ENCODE peak calls at places on chromosomes 2 and 18, in five cellular contexts. A, T, W, Z and Y are unnamed samples.

GRCh38 chr2:205786976-205787375 is 104.7 kb downstream of the NRP2 start:
- DNase-seq in A (peak; percentile 63), W (no peak), Z (no peak), T (no peak), Y (no peak)

GRCh38 chr2:3179208-3179607 is 198.4 kb downstream of the EIPR1 start:
- DNase-seq in A (no peak), W (no peak), Z (no peak), T (peak; percentile 79), Y (peak; percentile 12)

GRCh38 chr2:105919191-105919811 is 174.6 kb downstream of the NCK2 start:
- DNase-seq in T (no peak), W (no peak), A (peak; percentile 99), Z (no peak), Y (no peak)

GRCh38 chr18:35117951-35118411 is 76.8 kb downstream of the MAPRE2 start:
- DNase-seq in Z (no peak), A (no peak), W (no peak), T (no peak), Y (no peak)

GRCh38 chr2:75548036-75548573 is 12.6 kb downstream of the EVA1A start:
- DNase-seq in W (no peak), Z (no peak), A (no peak), T (no peak), Y (no peak)

GRCh38 chr2:63926800-63927199 is 85.1 kb downstream of the UGP2 start:
- DNase-seq in T (peak; percentile 23), A (no peak), Z (no peak), W (no peak), Y (no peak)

GRCh38 chr2:72898263-72898906 is 11.2 kb downstream of the SPR start:
- DNase-seq in W (no peak), A (no peak), Z (no peak), T (no peak), Y (no peak)

GRCh38 chr2:216222650-216223352 is 113.7 kb downstream of the XRCC5 start:
- DNase-seq in W (no peak), A (no peak), Z (peak; percentile 64), T (peak; percentile 63), Y (no peak)

GRCh38 chr18:48877941-48878340 is 72.8 kb downstream of the SMAD7 start:
- DNase-seq in W (no peak), T (no peak), A (no peak), Z (no peak), Y (no peak)

GRCh38 chr2:108823286-108823685 is 36.7 kb downstream of the CCDC138 start:
- DNase-seq in A (peak; percentile 56), Z (no peak), W (no peak), T (no peak), Y (no peak)

GRCh38 chr18:61852496-61852895 is 40.3 kb downstream of the RNF152 start:
- DNase-seq in T (no peak), W (no peak), A (no peak), Z (no peak), Y (no peak)

GRCh38 chr2:223674998-223675609 is 72.9 kb upstream of the SCG2 start:
- DNase-seq in Z (no peak), A (peak; percentile 30), T (no peak), W (peak; percentile 48), Y (peak; percentile 19)

GRCh38 chr2:133829686-133830085 is 261.4 kb upstream of the NCKAP5 start:
- DNase-seq in A (no peak), T (no peak), Z (no peak), W (no peak), Y (no peak)

GRCh38 chr2:226795281-226796011 is 4.2 kb downstream of the IRS1 start:
- DNase-seq in W (no peak), A (no peak), T (no peak), Z (no peak), Y (no peak)

GRCh38 chr18:62788891-62789290 is 73.5 kb downstream of the PHLPP1 start:
- DNase-seq in A (no peak), W (no peak), Z (no peak), T (no peak), Y (no peak)

GRCh38 chr18:53819174-53819573 is 405.3 kb downstream of the MBD2 start:
- DNase-seq in W (no peak), Z (no peak), T (no peak), A (no peak), Y (no peak)

GRCh38 chr2:168684921-168685618 is 117.4 kb upstream of the NOSTRIN start:
- DNase-seq in Z (no peak), W (no peak), T (no peak), A (no peak), Y (no peak)

GRCh38 chr18:66136039-66136438 is 385.2 kb downstream of the CDH7 start:
- DNase-seq in A (no peak), W (no peak), Z (no peak), T (peak; percentile 67), Y (no peak)

GRCh38 chr2:1790473-1790872 is 46.2 kb upstream of the PXDN start:
- DNase-seq in T (no peak), Z (no peak), A (no peak), W (no peak), Y (no peak)

GRCh38 chr2:226063704-226064390 is 664.3 kb downstream of the NYAP2 start:
- DNase-seq in T (no peak), A (no peak), Z (no peak), W (no peak), Y (no peak)

GRCh38 chr18:31424383-31424988 is 23.1 kb upstream of the DSG3 start:
- DNase-seq in A (peak; percentile 10), W (peak; percentile 4), Z (no peak), T (peak; percentile 83), Y (peak; percentile 69)

GRCh38 chr2:240199133-240199870 is 58.8 kb upstream of the OTOS start:
- DNase-seq in W (no peak), T (no peak), A (no peak), Z (no peak), Y (no peak)

GRCh38 chr2:110204408-110205385 is at the start of gene NPHP1:
- DNase-seq in W (peak; percentile 82), T (peak; percentile 90), Z (peak; percentile 24), A (peak; percentile 78), Y (peak; percentile 90)

GRCh38 chr18:55790296-55790695 is 202.3 kb upstream of the TCF4 start:
- DNase-seq in W (peak; percentile 4), A (no peak), Z (no peak), T (no peak), Y (no peak)

GRCh38 chr18:13449651-13450050 is 231.1 kb downstream of the LDLRAD4 start:
- DNase-seq in A (no peak), W (no peak), Z (no peak), T (no peak), Y (no peak)

GRCh38 chr2:202147775-202148174 is 74.7 kb downstream of the KIAA2012 start:
- DNase-seq in W (no peak), T (no peak), A (no peak), Z (no peak), Y (no peak)

GRCh38 chr2:215878476-215879063 is 134.8 kb downstream of the MREG start:
- DNase-seq in Z (no peak), W (no peak), A (no peak), T (no peak), Y (no peak)

GRCh38 chr2:200408428-200409311 is 101.2 kb downstream of the KCTD18 start:
- DNase-seq in Z (no peak), T (no peak), A (peak; percentile 52), W (peak; percentile 47), Y (peak; percentile 35)

GRCh38 chr2:41004700-41005099 is 552.8 kb upstream of the SLC8A1 start:
- DNase-seq in T (no peak), A (no peak), Z (no peak), W (no peak), Y (no peak)

GRCh38 chr2:145573608-145574007 is 1053.7 kb upstream of the ZEB2 start:
- DNase-seq in A (no peak), T (no peak), Z (no peak), W (no peak), Y (no peak)

GRCh38 chr18:21444465-21445023 is 156.0 kb downstream of the ESCO1 start:
- DNase-seq in T (peak; percentile 85), A (peak; percentile 54), Z (no peak), W (peak; percentile 32), Y (peak; percentile 19)
- TF ChIP-seq JUNB in T (no peak), A (no peak), Z (no peak), W (no peak), Y (no peak)

GRCh38 chr2:11234309-11234708 is 79.0 kb downstream of the SLC66A3 start:
- DNase-seq in Z (no peak), A (no peak), W (no peak), T (no peak), Y (no peak)
- TF ChIP-seq JUNB in Z (no peak), A (no peak), W (no peak), T (no peak), Y (no peak)

GRCh38 chr2:46520108-46520507 is 40.7 kb downstream of the TMEM247 start:
- DNase-seq in Z (no peak), T (no peak), A (no peak), W (no peak), Y (no peak)
- TF ChIP-seq JUNB in Z (no peak), T (no peak), A (no peak), W (no peak), Y (no peak)

GRCh38 chr2:192159764-192160163 is 35.0 kb downstream of the TMEFF2 start:
- DNase-seq in Z (no peak), A (no peak), T (no peak), W (no peak), Y (no peak)
- TF ChIP-seq JUNB in Z (no peak), A (no peak), T (no peak), W (no peak), Y (no peak)

GRCh38 chr2:9959262-9959661 is 7.8 kb downstream of the GRHL1 start:
- DNase-seq in Z (no peak), T (no peak), A (no peak), W (no peak), Y (no peak)
- TF ChIP-seq JUNB in Z (no peak), T (no peak), A (no peak), W (no peak), Y (no peak)

DNA sequence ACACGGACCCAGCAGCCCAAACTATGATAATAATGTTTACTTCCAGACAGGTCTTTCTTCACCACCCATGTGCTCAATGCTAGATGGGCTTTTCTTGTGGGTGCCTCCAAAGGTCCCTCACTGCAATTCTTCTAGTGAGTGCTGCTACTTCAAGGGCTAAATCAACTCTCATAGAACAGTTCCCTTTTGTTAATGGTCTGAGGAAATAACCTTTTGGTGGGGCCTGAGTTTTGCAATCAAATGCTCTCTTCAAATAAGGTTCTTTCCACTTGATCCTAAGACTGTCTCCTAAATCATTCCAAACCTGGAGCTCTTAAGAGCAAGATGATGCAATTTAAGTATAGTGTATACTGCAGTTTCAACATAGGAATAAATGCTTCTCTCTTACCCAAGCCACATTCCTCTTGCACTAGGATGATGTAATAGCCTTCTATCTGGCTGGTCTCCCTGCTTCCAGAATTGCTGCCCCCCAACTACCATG is 6.0 kb downstream of the NEMP2 start:
- DNase-seq in W (no peak), A (peak; percentile 81), Z (no peak), T (no peak), Y (no peak)
- TF ChIP-seq JUNB in W (no peak), A (no peak), Z (no peak), T (no peak), Y (no peak)